ENCODE peak calls at places on chromosomes 4 and X, in four cellular contexts. C is heart right ventricle; J is body of pancreas; Z is activated naive CD8-positive, alpha-beta T cell treated with anti-CD3 and anti-CD28 coated beads, Interleukin-2, amount 50 U/mL, for 16 hours. P is an unnamed sample.

GRCh38 chr4:168151313-168151712 is 59.0 kb downstream of the ANXA10 start:
- DNase-seq in C (no peak), J (no peak), Z (no peak), P (no peak)

GRCh38 chr4:99352602-99353580 is at the start of gene ADH1C:
- DNase-seq in J (peak), C (no peak), Z (no peak), P (no peak)

GRCh38 chrX:129717902-129718301 is 20.9 kb upstream of the XPNPEP2 start:
- DNase-seq in J (no peak), Z (no peak), C (no peak), P (no peak)

GRCh38 chr4:156137971-156138581 is 184.4 kb upstream of the CTSO start:
- DNase-seq in J (no peak), Z (no peak), C (no peak), P (no peak)

GRCh38 chr4:168558587-168558986 is 61.7 kb downstream of the PALLD start:
- DNase-seq in C (no peak), J (no peak), Z (no peak), P (no peak)

GRCh38 chr4:38132140-38132673 is 172.0 kb downstream of the PTTG2 start:
- DNase-seq in J (peak), C (no peak), Z (peak), P (no peak)

GRCh38 chrX:150094996-150095395 is 156.7 kb upstream of the EOLA2 start:
- DNase-seq in C (no peak), Z (no peak), J (no peak), P (no peak)

GRCh38 chr4:23934915-23935314 is 45.1 kb upstream of the PPARGC1A start:
- DNase-seq in Z (no peak), J (peak), C (peak), P (no peak)

GRCh38 chr4:147104768-147105167 is 159.1 kb upstream of the TTC29 start:
- DNase-seq in J (no peak), Z (no peak), C (no peak), P (no peak)

GRCh38 chrX:115393271-115393670 is 103.8 kb downstream of the LUZP4 start:
- DNase-seq in C (no peak), Z (no peak), J (no peak), P (no peak)

GRCh38 chr4:3130826-3131225 is 56.3 kb downstream of the HTT start:
- DNase-seq in Z (no peak), J (no peak), C (no peak), P (no peak)

GRCh38 chr4:105709081-105709450 is 482 bp downstream of the GSTCD start:
- DNase-seq in J (peak), Z (no peak), C (no peak), P (peak)

GRCh38 chrX:15335135-15336022 is at the start of gene PIGA:
- DNase-seq in Z (peak), J (peak), C (peak), P (peak)

GRCh38 chrX:152926279-152926678 is 28.4 kb downstream of the ZNF185 start:
- DNase-seq in J (peak), C (no peak), Z (peak), P (no peak)

GRCh38 chr4:40976343-40976742 is 226.6 kb downstream of the NSUN7 start:
- DNase-seq in C (no peak), J (peak), Z (no peak), P (no peak)

GRCh38 chr4:183017962-183018361 is 81.1 kb upstream of the WWC2 start:
- DNase-seq in Z (no peak), J (no peak), C (no peak), P (no peak)

GRCh38 chrX:23898412-23898959 is 9.3 kb downstream of the APOO start:
- DNase-seq in J (no peak), C (no peak), Z (no peak), P (no peak)

GRCh38 chrX:426881-427280 is 40.2 kb upstream of the PPP2R3B start:
- DNase-seq in C (no peak), Z (no peak), J (no peak), P (no peak)

P was measured in hypothalamus.